ENCODE peak calls at places on chromosomes 1 and 21, in ten cellular contexts. Y is CD8-positive, alpha-beta T cell; E is heart left ventricle; D is sigmoid colon; Z is PC-9; R is breast epithelium; G is lung; C is uterus; W is heart right ventricle; X is tibial nerve. Q is an unnamed sample.

GRCh38 chr1:201597551-201598230 is 58.8 kb downstream of the NAV1 start:
- DNase-seq in Y (no peak), E (peak; percentile 62), D (peak; percentile 71), Z (peak; percentile 74), R (peak; percentile 79), G (peak; percentile 94), C (no peak), W (peak; percentile 47), X (no peak), Q (no peak)

GRCh38 chr1:201053155-201053860 is 29.8 kb upstream of the KIF21B start:
- DNase-seq in Y (no peak), E (no peak), D (no peak), Z (no peak), R (no peak), G (no peak), C (no peak), W (no peak), X (no peak), Q (no peak)

GRCh38 chr1:175628548-175629317 is 114.7 kb downstream of the TNR start:
- DNase-seq in Y (no peak), E (peak; percentile 9), D (no peak), Z (no peak), R (no peak), G (no peak), C (no peak), W (peak; percentile 33), X (peak; percentile 31), Q (no peak)

GRCh38 chr1:91478693-91479234 is 21.9 kb upstream of the CDC7 start:
- DNase-seq in Y (no peak), E (no peak), D (no peak), Z (no peak), R (no peak), G (no peak), C (no peak), W (no peak), X (no peak), Q (no peak)

GRCh38 chr1:68116643-68117235 is 66.3 kb upstream of the DIRAS3 start:
- DNase-seq in Y (peak; percentile 20), E (peak; percentile 31), D (no peak), Z (peak; percentile 62), R (no peak), G (peak; percentile 45), C (peak; percentile 49), W (no peak), X (peak; percentile 43), Q (no peak)

GRCh38 chr1:154726443-154726842 is 118.5 kb upstream of the ADAR start:
- DNase-seq in Y (no peak), E (no peak), D (no peak), Z (no peak), R (no peak), G (no peak), C (no peak), W (no peak), X (no peak), Q (no peak)

GRCh38 chr1:37477946-37478345 is 3.6 kb downstream of the ZC3H12A start:
- DNase-seq in Y (no peak), E (no peak), D (no peak), Z (no peak), R (peak; percentile 55), G (no peak), C (no peak), W (no peak), X (no peak), Q (peak; percentile 57)

GRCh38 chr1:8517579-8518489 is 199.9 kb downstream of the SLC45A1 start:
- DNase-seq in Y (no peak), E (no peak), D (no peak), Z (no peak), R (no peak), G (no peak), C (no peak), W (no peak), X (no peak), Q (no peak)

GRCh38 chr1:219317762-219318353 is 144.2 kb downstream of the LYPLAL1 start:
- DNase-seq in Y (no peak), E (no peak), D (no peak), Z (no peak), R (no peak), G (no peak), C (no peak), W (no peak), X (no peak), Q (no peak)

GRCh38 chr1:184181044-184181443 is 129.5 kb downstream of the TSEN15 start:
- DNase-seq in Y (no peak), E (no peak), D (no peak), Z (no peak), R (no peak), G (no peak), C (no peak), W (no peak), X (no peak), Q (no peak)

GRCh38 chr1:235073968-235074334 is 54.7 kb downstream of the TOMM20 start:
- DNase-seq in Y (no peak), E (no peak), D (no peak), Z (peak; percentile 88), R (peak; percentile 91), G (no peak), C (no peak), W (no peak), X (no peak), Q (no peak)

GRCh38 chr1:64505944-64506658 is 36.2 kb downstream of the CACHD1 start:
- DNase-seq in Y (peak; percentile 27), E (no peak), D (no peak), Z (peak; percentile 60), R (peak; percentile 56), G (peak; percentile 47), C (peak; percentile 17), W (no peak), X (no peak), Q (no peak)

GRCh38 chr1:209747580-209748262 is 8.1 kb upstream of the TRAF3IP3 start:
- DNase-seq in Y (peak; percentile 83), E (peak; percentile 90), D (peak; percentile 95), Z (peak; percentile 95), R (peak; percentile 94), G (peak; percentile 95), C (peak; percentile 82), W (peak; percentile 87), X (peak; percentile 83), Q (peak; percentile 95)

GRCh38 chr1:209748620-209749019 is 7.2 kb upstream of the TRAF3IP3 start:
- DNase-seq in Y (no peak), E (no peak), D (no peak), Z (no peak), R (no peak), G (no peak), C (no peak), W (no peak), X (no peak), Q (no peak)

GRCh38 chr1:209749660-209750059 is 6.2 kb upstream of the TRAF3IP3 start:
- DNase-seq in Y (no peak), E (no peak), D (no peak), Z (no peak), R (no peak), G (no peak), C (no peak), W (no peak), X (no peak), Q (no peak)

GRCh38 chr1:209755926-209756607 is at the start of gene TRAF3IP3:
- DNase-seq in Y (peak; percentile 72), E (peak; percentile 38), D (no peak), Z (no peak), R (no peak), G (peak; percentile 53), C (no peak), W (no peak), X (no peak), Q (no peak)

GRCh38 chr1:209751627-209752231 is 4.1 kb upstream of the TRAF3IP3 start:
- DNase-seq in Y (no peak), E (no peak), D (no peak), Z (no peak), R (no peak), G (no peak), C (no peak), W (no peak), X (no peak), Q (no peak)
- H3K4me1 ChIP-seq in Y (peaks cover 69% of the 10 kb centered on the region), E (peaks cover 15% of the 10 kb centered on the region), D (peaks cover 5% of the 10 kb centered on the region), Z (no peaks in the 10 kb centered on the region), R (no peaks in the 10 kb centered on the region), G (no peaks in the 10 kb centered on the region), C (no peaks in the 10 kb centered on the region), W (peaks cover 13% of the 10 kb centered on the region), X (no peaks in the 10 kb centered on the region), Q (peaks cover 4% of the 10 kb centered on the region)

DNA sequence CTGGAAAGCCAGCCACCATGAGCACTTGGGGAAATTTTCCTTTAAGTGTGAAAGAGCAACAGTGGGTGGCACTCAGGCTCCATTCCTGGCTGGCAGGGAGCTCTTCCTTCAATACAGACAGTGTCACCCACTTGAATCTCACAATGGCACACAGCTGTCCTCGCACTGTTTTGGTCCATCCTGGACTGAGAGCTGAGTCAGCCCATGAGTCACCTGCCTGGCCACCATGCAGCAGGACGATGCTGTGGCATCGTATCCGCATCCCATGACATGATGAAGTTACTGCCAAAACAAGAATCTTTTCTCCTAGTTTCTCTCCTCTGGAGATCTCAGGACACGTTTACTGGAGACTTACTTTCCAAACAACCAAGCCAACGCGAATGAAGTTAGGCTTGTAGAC is 6.0 kb downstream of the TMPRSS2 start:
- DNase-seq in Y (no peak), E (no peak), D (no peak), Z (no peak), R (peak; percentile 28), G (no peak), C (no peak), W (no peak), X (no peak), Q (no peak)
- H3K27ac ChIP-seq in Y (no peak overlapping the region), E (no peak overlapping the region), D (no peak overlapping the region), Z (no peak overlapping the region), R (no peak overlapping the region), G (peak overlapping the region; percentile 10), C (no peak overlapping the region), W (no peak overlapping the region), X (no peak overlapping the region), Q (no peak overlapping the region)

GRCh38 chr1:214319930-214320329 is 39.0 kb downstream of the SMYD2 start:
- DNase-seq in Y (no peak), E (no peak), D (no peak), Z (no peak), R (no peak), G (no peak), C (no peak), W (no peak), X (no peak), Q (no peak)
- TF ChIP-seq CTCF in Y (no peak), E (no peak), D (peak; percentile 19), Z (peak; percentile 47), R (no peak), G (no peak), C (no peak), W (no peak), X (no peak), Q (no peak)

DNA sequence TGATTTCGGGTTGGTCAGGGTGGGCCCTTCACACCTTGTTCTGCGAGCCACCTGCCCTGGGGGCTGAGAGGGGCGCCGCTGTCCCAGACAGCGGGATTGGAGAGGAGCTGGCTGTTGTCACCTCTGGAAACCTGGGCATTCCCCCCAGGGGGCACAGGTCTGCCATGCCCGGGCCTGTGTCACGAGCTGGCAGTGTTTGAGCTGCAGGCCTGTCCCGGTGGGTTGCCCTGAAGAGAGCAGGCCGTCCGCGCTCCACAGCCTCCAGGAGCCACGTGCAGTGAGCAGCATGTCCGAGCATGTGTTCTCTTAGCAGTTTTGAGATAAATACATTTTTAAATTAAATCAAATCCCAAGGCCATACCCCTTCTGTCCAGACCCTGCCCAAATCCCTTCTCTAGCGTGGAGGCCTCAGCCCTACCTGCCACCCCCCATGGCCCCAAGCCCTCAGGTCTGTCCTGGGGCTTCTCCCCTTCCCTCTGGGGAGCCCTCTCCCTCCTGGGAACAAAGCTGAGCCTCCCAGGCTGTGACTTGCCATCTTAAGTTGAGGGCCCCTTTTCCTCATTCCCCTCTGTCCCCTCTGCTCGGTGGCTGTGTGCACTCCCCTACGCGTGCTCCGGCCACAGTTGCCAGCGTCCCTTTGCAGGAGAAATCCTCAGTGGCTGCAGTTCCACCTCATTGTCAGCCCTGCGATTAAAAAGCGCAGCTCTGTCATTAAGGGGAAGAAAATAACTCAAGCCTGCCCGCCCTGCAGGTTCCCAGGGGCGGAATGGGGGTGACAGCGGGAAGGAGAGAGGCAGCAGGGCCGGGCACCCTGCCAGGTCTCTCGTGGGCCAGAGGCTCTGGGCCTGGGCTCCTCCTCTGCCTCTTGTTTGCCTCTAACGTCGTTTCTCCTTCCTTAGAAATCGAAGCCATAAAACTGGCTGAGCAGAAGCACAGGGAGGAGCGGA is 26.6 kb downstream of the SLX9 start:
- DNase-seq in Y (no peak), E (no peak), D (peak; percentile 91), Z (no peak), R (no peak), G (no peak), C (peak; percentile 74), W (peak; percentile 78), X (peak; percentile 28), Q (no peak)
- H3K4me1 ChIP-seq in Y (peaks cover 56% of the 10 kb centered on the region), E (peaks cover 22% of the 10 kb centered on the region), D (peaks cover 81% of the 10 kb centered on the region), Z (peaks cover 4% of the 10 kb centered on the region), R (peaks cover 21% of the 10 kb centered on the region), G (no peaks in the 10 kb centered on the region), C (peaks cover 3% of the 10 kb centered on the region), W (peaks cover 71% of the 10 kb centered on the region), X (no peaks in the 10 kb centered on the region), Q (peaks cover 67% of the 10 kb centered on the region)